ENCODE peak calls at places on chromosomes 4 and X, in ten cellular contexts. One of them, this sample, is unnamed. For H3K9me3, the result is how much of the 10 kb centered on the place peaks cover.

GRCh38 chr4:184824776-184825393 is 883 bp downstream of the ACSL1 start:
- DNase-seq in ovary: no peak
- DNase-seq in testis: no peak
- DNase-seq in CD8-positive, alpha-beta T cell: no peak
- DNase-seq in uterus: no peak
- DNase-seq in HCT116: no peak
- DNase-seq in A549: no peak
- DNase-seq in CD8-positive, alpha-beta memory T cell: no peak
- DNase-seq in PC-3: peak
- DNase-seq in WERI-Rb-1: peak
- DNase-seq in this sample: no peak

GRCh38 chrX:10722804-10723364 is 102.5 kb upstream of the MID1 start:
- DNase-seq in ovary: peak
- DNase-seq in testis: peak
- DNase-seq in CD8-positive, alpha-beta T cell: peak
- DNase-seq in uterus: peak
- DNase-seq in HCT116: peak
- DNase-seq in A549: peak
- DNase-seq in CD8-positive, alpha-beta memory T cell: no peak
- DNase-seq in PC-3: peak
- DNase-seq in WERI-Rb-1: peak
- DNase-seq in this sample: peak

GRCh38 chr4:125352521-125352920 is 37.8 kb downstream of the FAT4 start:
- DNase-seq in ovary: no peak
- DNase-seq in testis: no peak
- DNase-seq in CD8-positive, alpha-beta T cell: no peak
- DNase-seq in uterus: no peak
- DNase-seq in HCT116: no peak
- DNase-seq in A549: no peak
- DNase-seq in CD8-positive, alpha-beta memory T cell: no peak
- DNase-seq in PC-3: no peak
- DNase-seq in WERI-Rb-1: no peak
- DNase-seq in this sample: no peak

GRCh38 chr4:98522603-98523395 is 135.6 kb downstream of the TSPAN5 start:
- DNase-seq in ovary: no peak
- DNase-seq in testis: no peak
- DNase-seq in CD8-positive, alpha-beta T cell: no peak
- DNase-seq in uterus: no peak
- DNase-seq in HCT116: peak
- DNase-seq in A549: no peak
- DNase-seq in CD8-positive, alpha-beta memory T cell: no peak
- DNase-seq in PC-3: peak
- DNase-seq in WERI-Rb-1: no peak
- DNase-seq in this sample: peak

GRCh38 chrX:74249963-74250362 is 54.0 kb upstream of the ZCCHC13 start:
- DNase-seq in ovary: no peak
- DNase-seq in testis: no peak
- DNase-seq in CD8-positive, alpha-beta T cell: no peak
- DNase-seq in uterus: no peak
- DNase-seq in HCT116: no peak
- DNase-seq in A549: no peak
- DNase-seq in CD8-positive, alpha-beta memory T cell: no peak
- DNase-seq in PC-3: no peak
- DNase-seq in WERI-Rb-1: no peak
- DNase-seq in this sample: peak

GRCh38 chrX:10011991-10012390 is 44.8 kb downstream of the CLDN34 start:
- DNase-seq in ovary: no peak
- DNase-seq in testis: no peak
- DNase-seq in CD8-positive, alpha-beta T cell: no peak
- DNase-seq in uterus: no peak
- DNase-seq in HCT116: no peak
- DNase-seq in A549: no peak
- DNase-seq in CD8-positive, alpha-beta memory T cell: no peak
- DNase-seq in PC-3: no peak
- DNase-seq in WERI-Rb-1: no peak
- DNase-seq in this sample: peak

GRCh38 chr4:77203380-77204197 is 46.6 kb downstream of the CCNG2 start:
- DNase-seq in ovary: peak
- DNase-seq in testis: peak
- DNase-seq in CD8-positive, alpha-beta T cell: peak
- DNase-seq in uterus: peak
- DNase-seq in HCT116: peak
- DNase-seq in A549: peak
- DNase-seq in CD8-positive, alpha-beta memory T cell: peak
- DNase-seq in PC-3: peak
- DNase-seq in WERI-Rb-1: peak
- DNase-seq in this sample: no peak

GRCh38 chr4:159070742-159071141 is 32.1 kb upstream of the RAPGEF2 start:
- DNase-seq in ovary: no peak
- DNase-seq in testis: no peak
- DNase-seq in CD8-positive, alpha-beta T cell: no peak
- DNase-seq in uterus: no peak
- DNase-seq in HCT116: no peak
- DNase-seq in A549: no peak
- DNase-seq in CD8-positive, alpha-beta memory T cell: no peak
- DNase-seq in PC-3: peak
- DNase-seq in WERI-Rb-1: no peak
- DNase-seq in this sample: no peak

GRCh38 chr4:84496356-84497219 is 2.5 kb downstream of the NKX6-1 start:
- DNase-seq in ovary: no peak
- DNase-seq in testis: no peak
- DNase-seq in CD8-positive, alpha-beta T cell: no peak
- DNase-seq in uterus: no peak
- DNase-seq in HCT116: no peak
- DNase-seq in A549: no peak
- DNase-seq in CD8-positive, alpha-beta memory T cell: no peak
- DNase-seq in PC-3: no peak
- DNase-seq in WERI-Rb-1: peak
- DNase-seq in this sample: peak

GRCh38 chr4:84499065-84499982 is at the start of gene NKX6-1:
- DNase-seq in ovary: peak
- DNase-seq in testis: peak
- DNase-seq in CD8-positive, alpha-beta T cell: no peak
- DNase-seq in uterus: peak
- DNase-seq in HCT116: peak
- DNase-seq in A549: peak
- DNase-seq in CD8-positive, alpha-beta memory T cell: no peak
- DNase-seq in PC-3: peak
- DNase-seq in WERI-Rb-1: peak
- DNase-seq in this sample: peak

GRCh38 chr4:84498203-84499026 is 677 bp downstream of the NKX6-1 start:
- DNase-seq in ovary: peak
- DNase-seq in testis: no peak
- DNase-seq in CD8-positive, alpha-beta T cell: no peak
- DNase-seq in uterus: no peak
- DNase-seq in HCT116: peak
- DNase-seq in A549: peak
- DNase-seq in CD8-positive, alpha-beta memory T cell: no peak
- DNase-seq in PC-3: peak
- DNase-seq in WERI-Rb-1: no peak
- DNase-seq in this sample: peak

GRCh38 chr4:84497220-84497834 is 1.8 kb downstream of the NKX6-1 start:
- DNase-seq in ovary: no peak
- DNase-seq in testis: no peak
- DNase-seq in CD8-positive, alpha-beta T cell: no peak
- DNase-seq in uterus: peak
- DNase-seq in HCT116: no peak
- DNase-seq in A549: no peak
- DNase-seq in CD8-positive, alpha-beta memory T cell: no peak
- DNase-seq in PC-3: no peak
- DNase-seq in WERI-Rb-1: no peak
- DNase-seq in this sample: peak

GRCh38 chr4:84497835-84498202 is 1.3 kb downstream of the NKX6-1 start:
- DNase-seq in ovary: no peak
- DNase-seq in testis: no peak
- DNase-seq in CD8-positive, alpha-beta T cell: no peak
- DNase-seq in uterus: no peak
- DNase-seq in HCT116: no peak
- DNase-seq in A549: no peak
- DNase-seq in CD8-positive, alpha-beta memory T cell: no peak
- DNase-seq in PC-3: no peak
- DNase-seq in WERI-Rb-1: no peak
- DNase-seq in this sample: peak
- H3K9me3 ChIP-seq in ovary: under half
- H3K9me3 ChIP-seq in testis: under half
- H3K9me3 ChIP-seq in CD8-positive, alpha-beta T cell: under half
- H3K9me3 ChIP-seq in uterus: under half
- H3K9me3 ChIP-seq in HCT116: under half
- H3K9me3 ChIP-seq in A549: under half
- H3K9me3 ChIP-seq in CD8-positive, alpha-beta memory T cell: under half
- H3K9me3 ChIP-seq in PC-3: under half
- H3K9me3 ChIP-seq in WERI-Rb-1: under half
- H3K9me3 ChIP-seq in this sample: under half

DNA sequence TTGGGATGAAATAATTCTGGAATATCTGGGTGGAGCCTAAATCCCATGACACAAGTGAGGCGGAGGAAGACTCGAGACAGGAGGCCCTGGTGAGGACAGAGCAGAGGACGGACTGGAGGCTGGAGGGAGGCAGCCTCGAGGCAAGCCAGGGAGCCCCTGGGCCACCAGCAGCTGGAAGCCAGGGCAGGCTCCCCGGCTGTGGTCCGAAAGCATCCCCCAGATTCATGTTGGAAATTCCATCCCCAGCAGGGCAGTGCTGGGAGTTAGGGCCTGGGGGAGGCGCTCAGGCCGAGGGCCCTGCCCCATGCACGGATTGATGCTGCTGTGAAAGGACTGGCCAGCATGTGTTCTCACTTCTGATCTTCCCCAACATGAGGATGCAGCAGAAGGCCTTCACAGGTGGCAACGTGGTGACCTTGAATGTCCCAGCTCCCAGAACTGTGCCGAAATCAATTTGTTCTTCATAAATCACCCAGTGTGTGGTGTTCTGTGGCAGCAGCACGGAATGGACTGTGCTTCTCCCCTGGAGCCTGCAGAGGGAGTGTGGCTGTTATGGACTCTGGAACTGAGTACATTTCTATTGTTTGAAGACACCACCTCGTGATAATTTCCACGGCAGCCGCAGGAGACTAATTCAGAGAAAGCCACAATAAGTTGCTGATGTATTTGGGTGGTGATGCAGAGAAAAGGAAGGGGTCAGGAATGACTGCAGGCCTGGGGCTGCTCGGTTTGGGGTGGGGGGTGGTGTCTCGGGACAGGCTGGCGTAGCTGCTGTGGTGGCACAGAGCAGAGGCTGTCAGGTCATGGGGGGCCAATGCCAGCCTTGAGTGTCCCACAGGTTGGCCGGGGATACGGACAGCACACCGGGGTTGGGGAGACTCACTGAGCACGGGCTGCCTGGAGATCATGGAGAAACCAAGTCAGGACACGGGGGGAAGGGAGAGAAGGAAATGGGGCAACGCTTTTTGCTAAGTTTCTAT is 56.9 kb downstream of the PCGF3 start:
- DNase-seq in ovary: peak
- DNase-seq in testis: no peak
- DNase-seq in CD8-positive, alpha-beta T cell: no peak
- DNase-seq in uterus: no peak
- DNase-seq in HCT116: no peak
- DNase-seq in A549: no peak
- DNase-seq in CD8-positive, alpha-beta memory T cell: no peak
- DNase-seq in PC-3: peak
- DNase-seq in WERI-Rb-1: peak
- DNase-seq in this sample: no peak
- H3K9me3 ChIP-seq in ovary: under half
- H3K9me3 ChIP-seq in testis: under half
- H3K9me3 ChIP-seq in CD8-positive, alpha-beta T cell: under half
- H3K9me3 ChIP-seq in uterus: under half
- H3K9me3 ChIP-seq in HCT116: under half
- H3K9me3 ChIP-seq in A549: under half
- H3K9me3 ChIP-seq in CD8-positive, alpha-beta memory T cell: under half
- H3K9me3 ChIP-seq in PC-3: under half
- H3K9me3 ChIP-seq in WERI-Rb-1: under half
- H3K9me3 ChIP-seq in this sample: under half

GRCh38 chr4:15794905-15795304 is 16.8 kb downstream of the CD38 start:
- DNase-seq in ovary: no peak
- DNase-seq in testis: no peak
- DNase-seq in CD8-positive, alpha-beta T cell: no peak
- DNase-seq in uterus: no peak
- DNase-seq in HCT116: no peak
- DNase-seq in A549: no peak
- DNase-seq in CD8-positive, alpha-beta memory T cell: no peak
- DNase-seq in PC-3: no peak
- DNase-seq in WERI-Rb-1: no peak
- DNase-seq in this sample: no peak

GRCh38 chr4:15793506-15794363 is 15.6 kb downstream of the CD38 start:
- DNase-seq in ovary: no peak
- DNase-seq in testis: no peak
- DNase-seq in CD8-positive, alpha-beta T cell: no peak
- DNase-seq in uterus: no peak
- DNase-seq in HCT116: no peak
- DNase-seq in A549: no peak
- DNase-seq in CD8-positive, alpha-beta memory T cell: no peak
- DNase-seq in PC-3: no peak
- DNase-seq in WERI-Rb-1: peak
- DNase-seq in this sample: no peak

GRCh38 chr4:15799703-15800102 is 21.6 kb downstream of the CD38 start:
- DNase-seq in ovary: no peak
- DNase-seq in testis: no peak
- DNase-seq in CD8-positive, alpha-beta T cell: no peak
- DNase-seq in uterus: no peak
- DNase-seq in HCT116: no peak
- DNase-seq in A549: no peak
- DNase-seq in CD8-positive, alpha-beta memory T cell: no peak
- DNase-seq in PC-3: no peak
- DNase-seq in WERI-Rb-1: no peak
- DNase-seq in this sample: no peak

GRCh38 chr4:15794432-15794831 is 16.3 kb downstream of the CD38 start:
- DNase-seq in ovary: no peak
- DNase-seq in testis: no peak
- DNase-seq in CD8-positive, alpha-beta T cell: no peak
- DNase-seq in uterus: no peak
- DNase-seq in HCT116: no peak
- DNase-seq in A549: no peak
- DNase-seq in CD8-positive, alpha-beta memory T cell: no peak
- DNase-seq in PC-3: no peak
- DNase-seq in WERI-Rb-1: no peak
- DNase-seq in this sample: no peak

DNA sequence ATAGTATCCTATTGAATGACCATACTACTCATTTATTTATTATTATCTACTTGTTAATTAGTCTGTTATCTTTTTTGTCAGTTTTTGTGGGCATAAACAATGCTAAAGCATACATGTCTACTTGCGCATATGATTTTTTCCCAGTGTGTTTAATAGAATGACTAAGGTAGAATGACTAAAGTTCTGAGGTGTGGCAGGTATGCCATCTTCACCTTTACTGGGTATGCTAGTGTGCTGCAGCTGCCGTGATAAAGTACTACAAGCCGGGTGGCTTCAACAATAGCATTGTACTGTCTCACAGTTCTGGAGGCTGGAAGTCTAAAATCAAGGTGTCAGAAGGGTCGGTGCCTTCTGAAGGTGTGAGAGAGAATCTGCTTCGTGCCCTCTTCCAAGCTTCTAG is 19.2 kb downstream of the CD38 start:
- DNase-seq in ovary: no peak
- DNase-seq in testis: no peak
- DNase-seq in CD8-positive, alpha-beta T cell: no peak
- DNase-seq in uterus: no peak
- DNase-seq in HCT116: no peak
- DNase-seq in A549: no peak
- DNase-seq in CD8-positive, alpha-beta memory T cell: no peak
- DNase-seq in PC-3: peak
- DNase-seq in WERI-Rb-1: no peak
- DNase-seq in this sample: no peak
- H3K9me3 ChIP-seq in ovary: under half
- H3K9me3 ChIP-seq in testis: under half
- H3K9me3 ChIP-seq in CD8-positive, alpha-beta T cell: under half
- H3K9me3 ChIP-seq in uterus: under half
- H3K9me3 ChIP-seq in HCT116: under half
- H3K9me3 ChIP-seq in A549: under half
- H3K9me3 ChIP-seq in CD8-positive, alpha-beta memory T cell: under half
- H3K9me3 ChIP-seq in PC-3: under half
- H3K9me3 ChIP-seq in WERI-Rb-1: under half
- H3K9me3 ChIP-seq in this sample: under half

DNA sequence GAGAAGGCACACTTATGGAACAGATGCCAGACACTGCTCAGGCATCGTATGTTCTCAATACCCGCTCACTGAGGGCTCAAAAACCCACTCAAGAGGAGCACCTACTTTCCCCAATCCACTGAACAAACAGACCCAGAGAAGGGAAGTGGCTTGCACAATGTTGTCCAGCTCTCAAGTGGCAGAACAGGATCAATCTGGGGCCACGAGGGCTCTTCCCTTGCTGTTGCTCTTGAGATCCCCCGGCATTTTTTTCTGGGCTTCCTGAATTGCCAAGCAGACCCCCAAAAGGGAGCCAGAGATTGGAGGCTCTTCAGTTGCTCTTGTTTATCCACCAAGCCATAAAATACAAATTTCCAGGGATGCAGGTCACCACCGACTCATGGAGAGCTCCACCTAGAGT is 35.7 kb downstream of the IDS start:
- DNase-seq in ovary: no peak
- DNase-seq in testis: no peak
- DNase-seq in CD8-positive, alpha-beta T cell: no peak
- DNase-seq in uterus: no peak
- DNase-seq in HCT116: no peak
- DNase-seq in A549: no peak
- DNase-seq in CD8-positive, alpha-beta memory T cell: no peak
- DNase-seq in PC-3: no peak
- DNase-seq in WERI-Rb-1: no peak
- DNase-seq in this sample: no peak
- H3K9me3 ChIP-seq in ovary: under half
- H3K9me3 ChIP-seq in testis: under half
- H3K9me3 ChIP-seq in CD8-positive, alpha-beta T cell: under half
- H3K9me3 ChIP-seq in uterus: under half
- H3K9me3 ChIP-seq in HCT116: under half
- H3K9me3 ChIP-seq in A549: under half
- H3K9me3 ChIP-seq in CD8-positive, alpha-beta memory T cell: under half
- H3K9me3 ChIP-seq in PC-3: under half
- H3K9me3 ChIP-seq in WERI-Rb-1: under half
- H3K9me3 ChIP-seq in this sample: under half